ENCODE peak calls at places on chromosomes 7 and 10, in six cellular contexts. U is prostate gland, P is psoas muscle, X is HCT116, J is thoracic aorta, R is AG09309. A is an unnamed sample.

GRCh38 chr7:83178796-83179195 is 16.1 kb upstream of the PCLO start:
- DNase-seq in U (no peak), P (no peak), X (no peak), J (no peak), R (no peak), A (peak)

GRCh38 chr10:33897255-33897893 is 562.9 kb upstream of the NRP1 start:
- DNase-seq in U (peak), P (no peak), X (no peak), J (no peak), R (peak), A (no peak)

GRCh38 chr10:66844176-66844947 is 81.5 kb upstream of the LRRTM3 start:
- DNase-seq in U (no peak), P (no peak), X (no peak), J (no peak), R (no peak), A (no peak)

GRCh38 chr7:23246540-23246939 is at the start of gene GPNMB:
- DNase-seq in U (no peak), P (peak), X (no peak), J (no peak), R (peak), A (peak)

GRCh38 chr10:129942019-129942277 is 22.1 kb downstream of the EBF3 start:
- DNase-seq in U (no peak), P (no peak), X (no peak), J (no peak), R (no peak), A (no peak)

GRCh38 chr7:91351374-91351773 is 87.1 kb downstream of the FZD1 start:
- DNase-seq in U (no peak), P (no peak), X (no peak), J (no peak), R (no peak), A (no peak)

GRCh38 chr10:70115948-70116682 is 16.5 kb downstream of the AIFM2 start:
- DNase-seq in U (peak), P (peak), X (peak), J (no peak), R (no peak), A (no peak)

GRCh38 chr7:84790873-84791272 is 396.0 kb downstream of the SEMA3D start:
- DNase-seq in U (no peak), P (no peak), X (no peak), J (no peak), R (peak), A (peak)

GRCh38 chr7:125246706-125247105 is 317.1 kb upstream of the POT1 start:
- DNase-seq in U (no peak), P (no peak), X (no peak), J (no peak), R (no peak), A (no peak)

GRCh38 chr10:18545626-18546025 is 105.8 kb downstream of the NSUN6 start:
- DNase-seq in U (no peak), P (no peak), X (no peak), J (no peak), R (no peak), A (no peak)

GRCh38 chr7:125814030-125814535 is 884.5 kb upstream of the POT1 start:
- DNase-seq in U (no peak), P (no peak), X (no peak), J (no peak), R (no peak), A (no peak)

GRCh38 chr10:79976999-79977398 is 28.1 kb upstream of the SFTPD start:
- DNase-seq in U (no peak), P (no peak), X (no peak), J (no peak), R (no peak), A (no peak)

GRCh38 chr7:106281127-106281526 is 3.7 kb downstream of the NAMPT start:
- DNase-seq in U (no peak), P (no peak), X (no peak), J (no peak), R (no peak), A (no peak)

GRCh38 chr10:77850620-77851231 is 75.8 kb downstream of the DLG5 start:
- DNase-seq in U (no peak), P (no peak), X (no peak), J (no peak), R (no peak), A (no peak)

GRCh38 chr7:45726883-45727282 is 146.0 kb downstream of the CCDC201 start:
- DNase-seq in U (no peak), P (no peak), X (no peak), J (no peak), R (no peak), A (no peak)

GRCh38 chr7:70208236-70209063 is 610.2 kb downstream of the AUTS2 start:
- DNase-seq in U (no peak), P (no peak), X (no peak), J (no peak), R (no peak), A (no peak)

GRCh38 chr10:103610083-103610472 is 116.6 kb downstream of the NEURL1 start:
- DNase-seq in U (no peak), P (no peak), X (no peak), J (no peak), R (no peak), A (no peak)

GRCh38 chr7:95430864-95431263 is 4.0 kb downstream of the PON2 start:
- DNase-seq in U (no peak), P (no peak), X (no peak), J (no peak), R (no peak), A (peak)

GRCh38 chr7:7498881-7499280 is 36.8 kb downstream of the COL28A1 start:
- DNase-seq in U (no peak), P (no peak), X (no peak), J (no peak), R (no peak), A (no peak)

GRCh38 chr10:46228076-46229071 is 58.4 kb upstream of the ANTXRL start:
- DNase-seq in U (peak), P (peak), X (peak), J (peak), R (peak), A (peak)

GRCh38 chr7:19834566-19834965 is 61.1 kb upstream of the TMEM196 start:
- DNase-seq in U (no peak), P (no peak), X (no peak), J (no peak), R (no peak), A (no peak)

GRCh38 chr7:109179601-109180000 is 609.9 kb downstream of the DNAJB9 start:
- DNase-seq in U (no peak), P (no peak), X (no peak), J (no peak), R (no peak), A (no peak)

GRCh38 chr10:77493851-77494788 is 143.5 kb downstream of the KCNMA1 start:
- DNase-seq in U (no peak), P (no peak), X (peak), J (no peak), R (no peak), A (no peak)

GRCh38 chr7:45064047-45064725 is 24.6 kb downstream of the NACAD start:
- DNase-seq in U (no peak), P (no peak), X (no peak), J (no peak), R (no peak), A (no peak)

GRCh38 chr7:45324683-45325237 is 167.2 kb downstream of the RAMP3 start:
- DNase-seq in U (no peak), P (no peak), X (no peak), J (no peak), R (no peak), A (no peak)

GRCh38 chr7:48250441-48250951 is 79.2 kb downstream of the ABCA13 start:
- DNase-seq in U (no peak), P (no peak), X (no peak), J (no peak), R (no peak), A (no peak)

GRCh38 chr10:62584216-62584615 is 210.0 kb downstream of the ZNF365 start:
- DNase-seq in U (no peak), P (no peak), X (no peak), J (no peak), R (peak), A (peak)

GRCh38 chr7:111982133-111982532 is 224.1 kb downstream of the DOCK4 start:
- DNase-seq in U (no peak), P (no peak), X (no peak), J (no peak), R (no peak), A (no peak)

GRCh38 chr7:8413600-8413999 is 19.8 kb upstream of the NXPH1 start:
- DNase-seq in U (no peak), P (no peak), X (no peak), J (no peak), R (no peak), A (no peak)

GRCh38 chr10:46520941-46521340 is 35.5 kb downstream of the GPRIN2 start:
- DNase-seq in U (no peak), P (no peak), X (no peak), J (no peak), R (no peak), A (peak)

GRCh38 chr7:45599851-45600706 is 25.9 kb downstream of the ADCY1 start:
- DNase-seq in U (no peak), P (no peak), X (no peak), J (no peak), R (no peak), A (no peak)

GRCh38 chr10:5600908-5601307 is 65.5 kb downstream of the ASB13 start:
- DNase-seq in U (no peak), P (no peak), X (no peak), J (no peak), R (no peak), A (no peak)

GRCh38 chr7:151249034-151249731 is 689 bp upstream of the SMARCD3 start:
- DNase-seq in U (peak), P (peak), X (no peak), J (no peak), R (no peak), A (no peak)

GRCh38 chr7:32948202-32948601 is 9.0 kb upstream of the FKBP9 start:
- DNase-seq in U (no peak), P (no peak), X (no peak), J (no peak), R (no peak), A (no peak)

GRCh38 chr10:6918305-6918704 is 338.2 kb upstream of the PRKCQ start:
- DNase-seq in U (no peak), P (peak), X (no peak), J (no peak), R (no peak), A (no peak)

GRCh38 chr7:150621376-150621775 is 10.8 kb downstream of the GIMAP6 start:
- DNase-seq in U (no peak), P (no peak), X (no peak), J (no peak), R (no peak), A (no peak)

GRCh38 chr10:112214335-112214941 is 30.9 kb upstream of the GPAM start:
- DNase-seq in U (no peak), P (no peak), X (no peak), J (no peak), R (no peak), A (no peak)
- H3K4me3 ChIP-seq in U (no peak), P (no peak), X (no peak), J (no peak), R (no peak), A (no peak)

DNA sequence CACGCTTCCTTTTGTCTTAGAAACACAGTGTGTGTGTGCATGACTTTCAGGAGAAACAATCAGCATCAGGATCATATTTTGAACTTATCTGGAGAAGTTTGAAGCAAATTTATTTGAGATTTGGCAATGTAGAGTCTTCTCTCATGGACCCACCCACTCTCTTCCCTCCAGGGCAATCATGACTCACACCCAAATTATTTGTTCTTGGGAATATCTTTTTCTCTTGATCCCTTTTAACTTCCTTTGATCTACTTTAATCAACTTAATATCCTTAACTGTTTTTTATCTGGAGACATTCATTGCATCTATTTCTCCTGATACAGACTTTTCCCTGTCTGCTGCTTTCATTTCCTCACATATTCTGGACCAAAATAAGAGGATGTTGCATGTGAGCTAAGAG is 1174.3 kb downstream of the GATA3 start:
- DNase-seq in U (no peak), P (no peak), X (no peak), J (no peak), R (no peak), A (no peak)
- H3K4me3 ChIP-seq in U (no peak), P (no peak), X (no peak), J (no peak), R (no peak), A (no peak)

DNA sequence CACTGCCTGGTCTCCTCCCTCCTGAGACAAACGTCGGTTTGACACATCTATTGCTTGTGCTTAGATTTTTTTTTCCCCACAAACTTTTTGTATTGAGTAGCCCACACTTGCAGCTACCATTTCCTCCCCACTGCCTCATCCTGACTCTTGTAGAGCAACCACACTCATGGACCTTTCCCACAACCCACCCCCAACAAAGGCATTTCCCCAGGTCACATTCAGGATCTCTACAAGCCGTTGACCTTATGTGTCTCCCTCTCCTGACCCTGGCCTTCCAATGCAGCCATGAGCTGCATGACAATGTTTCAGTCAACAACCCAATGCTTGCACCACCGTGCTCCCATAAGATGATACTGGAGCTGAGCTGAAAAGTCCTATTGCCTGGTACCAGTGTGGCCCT is 91.9 kb upstream of the MKI67 start:
- DNase-seq in U (no peak), P (no peak), X (no peak), J (no peak), R (no peak), A (no peak)
- H3K4me3 ChIP-seq in U (no peak), P (no peak), X (no peak), J (no peak), R (no peak), A (no peak)

GRCh38 chr10:29698766-29699490 is 64.2 kb upstream of the SVIL start:
- DNase-seq in U (no peak), P (no peak), X (no peak), J (no peak), R (no peak), A (peak)

GRCh38 chr10:29703276-29703675 is 68.5 kb upstream of the SVIL start:
- DNase-seq in U (no peak), P (no peak), X (no peak), J (no peak), R (no peak), A (no peak)

GRCh38 chr10:29699621-29700020 is 64.8 kb upstream of the SVIL start:
- DNase-seq in U (no peak), P (no peak), X (no peak), J (no peak), R (no peak), A (no peak)

GRCh38 chr10:29702288-29703164 is 67.8 kb upstream of the SVIL start:
- DNase-seq in U (no peak), P (no peak), X (no peak), J (no peak), R (no peak), A (no peak)
- H3K4me3 ChIP-seq in U (no peak), P (no peak), X (no peak), J (peak), R (no peak), A (no peak)

GRCh38 chr10:126391162-126391880 is 3.0 kb upstream of the ADAM12 start:
- DNase-seq in U (no peak), P (no peak), X (no peak), J (no peak), R (no peak), A (peak)
- H3K4me3 ChIP-seq in U (no peak), P (no peak), X (no peak), J (no peak), R (no peak), A (no peak)

DNA sequence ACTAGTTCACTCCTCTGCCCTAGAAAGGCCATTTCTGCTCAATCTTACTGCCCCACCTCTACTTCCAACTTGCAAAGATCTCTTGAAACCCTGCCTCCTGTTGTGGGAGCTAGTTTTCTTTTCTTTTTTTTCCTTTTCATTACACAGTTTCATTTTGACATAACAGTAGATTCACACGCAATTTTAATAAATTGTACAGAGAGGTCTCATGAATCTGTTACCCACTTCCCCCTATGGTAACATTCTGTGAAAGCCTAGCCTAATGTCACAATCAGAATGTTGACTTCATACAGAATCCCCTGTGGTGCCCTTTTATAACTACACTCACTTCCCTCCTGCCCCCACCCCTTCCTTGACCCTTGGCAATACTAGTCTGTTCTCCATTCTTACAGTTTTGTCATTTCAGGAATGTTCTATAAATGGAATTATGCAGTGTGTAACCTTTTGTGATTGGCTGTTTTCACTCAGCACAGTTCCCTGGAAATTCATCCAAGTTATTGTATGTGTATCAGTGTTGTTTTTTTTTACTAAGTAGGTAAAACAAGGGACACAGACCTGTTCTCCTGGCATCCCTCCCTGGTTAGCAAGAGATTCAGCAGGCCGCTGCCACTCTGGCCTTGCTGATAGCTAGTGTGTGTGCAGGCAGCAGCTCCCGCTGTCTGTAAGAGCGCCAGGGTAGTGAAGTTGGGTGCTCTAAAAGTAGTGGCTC is 21.5 kb downstream of the CHST3 start:
- DNase-seq in U (no peak), P (no peak), X (no peak), J (no peak), R (no peak), A (peak)
- H3K4me3 ChIP-seq in U (no peak), P (no peak), X (no peak), J (peak), R (no peak), A (no peak)

GRCh38 chr7:101172854-101173751 is 7.0 kb downstream of the NAT16 start:
- DNase-seq in U (peak), P (peak), X (no peak), J (no peak), R (no peak), A (no peak)

GRCh38 chr7:101173752-101174244 is 6.3 kb downstream of the NAT16 start:
- DNase-seq in U (no peak), P (no peak), X (peak), J (no peak), R (no peak), A (no peak)

GRCh38 chr7:101170617-101171441 is 5.5 kb upstream of the VGF start:
- DNase-seq in U (no peak), P (no peak), X (no peak), J (no peak), R (no peak), A (no peak)

GRCh38 chr7:101171442-101171837 is 6.1 kb upstream of the VGF start:
- DNase-seq in U (no peak), P (no peak), X (no peak), J (no peak), R (no peak), A (no peak)

DNA sequence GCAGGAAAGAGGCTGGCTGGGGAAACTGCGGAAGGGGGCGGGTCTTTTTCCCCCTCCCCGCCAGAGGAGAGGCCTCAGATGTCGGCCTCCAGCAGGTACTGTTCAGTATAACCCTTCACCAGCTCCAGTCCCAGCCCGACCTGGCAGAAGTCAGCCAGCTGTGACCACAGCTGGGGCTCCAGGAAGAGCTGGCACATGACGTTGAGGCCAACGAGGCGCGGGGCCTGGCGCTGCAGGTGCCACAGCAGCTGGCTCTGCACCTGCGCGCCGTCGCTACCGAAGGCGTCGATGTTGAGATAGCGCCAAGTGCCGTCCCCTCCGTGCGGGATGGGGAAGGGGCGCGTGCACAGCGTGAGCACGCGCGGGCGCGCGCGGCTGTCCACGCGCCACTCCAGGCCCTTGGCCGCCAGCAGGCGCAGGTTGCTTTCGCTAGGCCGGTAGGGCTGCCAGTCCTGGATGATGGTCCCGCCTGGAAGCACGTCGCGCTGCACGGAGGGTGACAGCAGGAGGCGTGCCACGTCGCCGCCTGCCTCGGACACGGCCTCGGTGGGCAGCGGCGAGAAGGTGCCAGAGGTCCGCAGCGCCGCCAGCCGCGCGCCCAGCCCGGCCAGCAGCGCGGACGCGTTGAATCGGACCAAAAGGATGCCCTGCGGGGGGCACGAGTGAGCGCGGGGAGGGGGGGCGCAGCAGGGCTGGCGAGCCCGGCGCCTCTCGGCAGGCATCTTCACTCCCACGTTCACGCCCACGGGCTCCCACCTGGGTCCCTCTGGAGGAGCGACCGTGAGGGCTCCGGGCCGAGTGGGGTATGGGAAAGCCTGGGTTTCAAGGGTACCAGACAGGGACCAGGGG is 6.9 kb upstream of the VGF start:
- DNase-seq in U (no peak), P (no peak), X (no peak), J (no peak), R (no peak), A (no peak)
- H3K4me3 ChIP-seq in U (no peak), P (peak), X (peak), J (no peak), R (no peak), A (peak)

GRCh38 chr10:8296090-8296741 is 241.7 kb downstream of the GATA3 start:
- DNase-seq in U (no peak), P (no peak), X (no peak), J (no peak), R (no peak), A (no peak)
- H3K4me3 ChIP-seq in U (no peak), P (no peak), X (no peak), J (no peak), R (no peak), A (no peak)

A was measured in skeletal muscle cell.